ENCODE peak calls at places on chromosomes 12 and 14, in five cellular contexts. K is H1, W is IMR-90, R is neuronal stem cell, E is mesenchymal stem cell. V is an unnamed sample.

GRCh38 chr12:121916719-121917118 is 1.7 kb upstream of the CFAP251 start:
- DNase-seq in K (no peak), W (peak; percentile 67), E (peak; percentile 51), R (no peak), V (peak; percentile 82)

GRCh38 chr12:11675952-11676505 is 26.6 kb downstream of the ETV6 start:
- DNase-seq in K (no peak), E (no peak), W (no peak), R (no peak), V (no peak)

GRCh38 chr12:67795235-67795634 is 146.7 kb downstream of the DYRK2 start:
- DNase-seq in K (no peak), R (no peak), W (peak; percentile 35), E (no peak), V (no peak)

GRCh38 chr12:62813031-62813829 is 121.7 kb downstream of the PPM1H start:
- DNase-seq in R (peak; percentile 62), E (peak; percentile 65), K (peak; percentile 57), W (peak; percentile 68), V (peak; percentile 65)

GRCh38 chr12:15393037-15393436 is 70.7 kb downstream of the PTPRO start:
- DNase-seq in K (no peak), W (no peak), R (no peak), E (no peak), V (no peak)

GRCh38 chr14:22836301-22837058 is at the start of gene MMP14:
- DNase-seq in R (no peak), E (peak; percentile 92), W (peak; percentile 89), K (peak; percentile 60), V (peak; percentile 59)

GRCh38 chr14:88013750-88014349 is 8.9 kb downstream of the GPR65 start:
- DNase-seq in E (peak; percentile 73), R (peak; percentile 56), K (peak; percentile 69), W (peak; percentile 58), V (peak; percentile 69)

GRCh38 chr12:116532986-116533342 is 26.2 kb upstream of the MAP1LC3B2 start:
- DNase-seq in W (no peak), E (no peak), R (no peak), K (no peak), V (no peak)

GRCh38 chr12:48198619-48198973 is 4.5 kb downstream of the OR10AD1 start:
- DNase-seq in W (no peak), E (no peak), R (no peak), K (no peak), V (peak; percentile 47)

GRCh38 chr14:104254735-104255400 is 116.5 kb downstream of the KIF26A start:
- DNase-seq in E (no peak), R (no peak), W (no peak), K (no peak), V (no peak)

GRCh38 chr12:15602051-15602672 is 187.0 kb downstream of the EPS8 start:
- DNase-seq in R (no peak), W (peak; percentile 31), E (no peak), K (no peak), V (no peak)

GRCh38 chr12:10633541-10633940 is 20.1 kb upstream of the MAGOHB start:
- DNase-seq in W (no peak), R (no peak), E (no peak), K (no peak), V (no peak)

GRCh38 chr12:1083888-1084262 is 92.9 kb downstream of the ERC1 start:
- DNase-seq in E (peak; percentile 59), W (peak; percentile 69), K (no peak), R (no peak), V (no peak)

GRCh38 chr12:52234226-52234810 is 1.3 kb downstream of the KRT7 start:
- DNase-seq in R (no peak), E (no peak), K (no peak), W (no peak), V (no peak)

GRCh38 chr12:52235001-52235760 is 2.1 kb downstream of the KRT7 start:
- DNase-seq in R (no peak), K (no peak), E (no peak), W (no peak), V (no peak)

GRCh38 chr12:52232916-52233461 is at the start of gene KRT7:
- DNase-seq in R (no peak), E (no peak), W (no peak), K (peak; percentile 69), V (peak; percentile 69)

GRCh38 chr12:52232233-52232915 is 669 bp upstream of the KRT7 start:
- DNase-seq in R (no peak), K (no peak), W (no peak), E (no peak), V (no peak)

DNA sequence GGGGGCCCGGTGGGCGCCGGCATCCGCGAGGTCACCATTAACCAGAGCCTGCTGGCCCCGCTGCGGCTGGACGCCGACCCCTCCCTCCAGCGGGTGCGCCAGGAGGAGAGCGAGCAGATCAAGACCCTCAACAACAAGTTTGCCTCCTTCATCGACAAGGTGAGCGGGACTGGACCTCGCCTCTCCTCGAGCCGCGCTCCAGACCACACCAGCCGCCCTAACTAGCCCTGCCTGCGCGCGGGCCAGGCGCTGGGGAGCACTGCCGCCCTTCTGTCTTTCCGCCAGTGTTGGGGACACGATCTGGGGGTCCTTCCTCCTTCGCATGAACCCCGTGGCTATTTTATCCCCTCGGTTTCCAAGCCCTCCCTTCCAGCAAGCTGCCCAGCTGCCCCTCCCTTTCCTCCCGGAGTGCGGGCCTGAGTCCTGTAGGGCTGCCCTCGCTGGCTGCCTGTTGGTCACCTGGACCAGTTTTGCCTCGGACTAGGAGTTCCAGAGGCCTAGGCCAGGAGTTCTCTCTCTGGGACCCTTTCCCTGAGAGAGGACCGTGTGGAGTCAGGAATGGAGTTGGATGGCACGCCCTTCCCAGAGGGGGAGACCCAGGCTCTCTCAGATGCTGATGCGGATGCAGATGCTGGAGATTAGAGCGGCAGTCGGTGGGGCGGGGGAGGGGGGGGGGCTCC is 559 bp downstream of the KRT7 start:
- DNase-seq in R (no peak), K (peak; percentile 70), W (no peak), E (no peak), V (peak; percentile 60)
- H4K91ac ChIP-seq in R (no peak overlapping the region), K (peak overlapping the region; percentile 14), W (peak overlapping the region; percentile 15), E (no peak overlapping the region), V (no peak overlapping the region)

GRCh38 chr12:18320036-18320617 is 58.8 kb downstream of the PIK3C2G start:
- DNase-seq in E (peak; percentile 72), W (peak; percentile 69), R (peak; percentile 61), K (no peak), V (peak; percentile 58)
- H4K91ac ChIP-seq in E (no peak overlapping the region), W (no peak overlapping the region), R (no peak overlapping the region), K (no peak overlapping the region), V (no peak overlapping the region)

DNA sequence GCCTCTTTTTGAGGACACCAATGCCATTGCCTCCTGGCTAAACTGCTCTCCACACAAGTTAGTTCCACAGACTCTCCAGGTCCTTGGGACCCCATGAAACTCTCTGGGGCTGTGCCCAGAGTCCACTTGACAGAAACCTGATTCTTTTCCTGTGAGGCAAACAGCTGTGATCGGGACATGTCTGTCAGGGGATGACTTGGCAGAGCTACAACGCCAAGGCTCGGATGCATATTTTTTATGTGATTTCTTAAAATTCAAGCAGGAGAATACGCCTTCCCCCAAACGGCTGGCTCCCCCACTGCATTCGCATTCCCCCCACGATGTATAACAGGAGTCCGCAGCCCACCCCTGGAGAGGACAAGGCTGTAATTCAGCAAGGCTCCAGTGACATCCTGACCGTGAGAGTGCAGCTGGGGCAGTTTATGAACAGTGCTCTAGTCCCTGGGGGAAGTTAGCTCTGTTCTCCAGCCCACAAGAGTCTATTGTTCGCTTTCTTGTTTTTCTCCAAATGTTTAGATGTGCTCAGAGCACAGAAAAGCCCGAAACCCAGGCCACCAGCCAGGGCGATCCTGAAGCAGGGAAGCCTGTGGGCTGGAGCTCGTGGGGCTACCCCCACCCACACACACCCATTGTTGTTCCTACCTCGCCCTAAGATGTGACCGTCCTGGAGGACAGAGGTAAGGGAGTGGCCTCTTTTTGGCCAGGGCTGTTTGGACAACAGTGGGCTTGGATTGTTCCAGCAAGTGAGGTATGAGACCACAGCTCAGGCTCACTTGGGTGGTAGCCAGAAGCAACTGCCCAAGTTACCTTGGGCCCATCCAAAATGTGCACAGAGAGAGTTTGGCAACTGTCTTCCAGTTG is 159.5 kb downstream of the ZFP36L1 start:
- DNase-seq in W (no peak), K (peak; percentile 38), R (no peak), E (no peak), V (peak; percentile 20)
- H4K91ac ChIP-seq in W (peak overlapping the region; percentile 84), K (peak overlapping the region; percentile 77), R (no peak overlapping the region), E (peak overlapping the region; percentile 30), V (no peak overlapping the region)

GRCh38 chr12:115337693-115338543 is 653.9 kb upstream of the TBX3 start:
- DNase-seq in W (peak; percentile 98), R (no peak), E (peak; percentile 97), K (peak; percentile 48), V (peak; percentile 55)
- H4K91ac ChIP-seq in W (peak overlapping the region; percentile 92), R (no peak overlapping the region), E (peak overlapping the region; percentile 2), K (no peak overlapping the region), V (no peak overlapping the region)

GRCh38 chr12:12992418-12993175 is 7.5 kb downstream of the HEBP1 start:
- DNase-seq in W (peak; percentile 98), K (no peak), R (no peak), E (peak; percentile 96), V (no peak)
- H4K91ac ChIP-seq in W (peak overlapping the region; percentile 96), K (no peak overlapping the region), R (no peak overlapping the region), E (peak overlapping the region; percentile 58), V (no peak overlapping the region)

GRCh38 chr12:94763461-94763860 is 113.1 kb upstream of the TMCC3 start:
- DNase-seq in R (no peak), E (no peak), K (no peak), W (no peak), V (no peak)
- H4K91ac ChIP-seq in R (no peak overlapping the region), E (no peak overlapping the region), K (no peak overlapping the region), W (no peak overlapping the region), V (no peak overlapping the region)

GRCh38 chr14:54567224-54567633 is 301 bp downstream of the SAMD4A start:
- DNase-seq in W (no peak), R (peak; percentile 33), K (peak; percentile 74), E (peak; percentile 66), V (peak; percentile 62)
- H4K91ac ChIP-seq in W (peak overlapping the region; percentile 61), R (no peak overlapping the region), K (no peak overlapping the region), E (peak overlapping the region; percentile 30), V (no peak overlapping the region)

V was measured in H9.